ENCODE peak calls at places on chromosomes 4 and X, in five cellular contexts. V is T-helper 2 cell; G is RCC 7860; E is stimulated activated CD4-positive, alpha-beta T cell treated with anti-CD3 and anti-CD28 coated beads, Interleukin-1b, Interleukin-23, amount 100 ng/mL, for 24 hours; D is HEK293T. W is an unnamed sample.
A peak's percentile ranks its signal among the peaks of the same experiment; 100 is the strongest.

GRCh38 chrX:115058276-115058675 is 40.9 kb upstream of the IL13RA2 start:
- DNase-seq in E (no peak), G (peak; percentile 4), D (no peak), V (no peak), W (peak; percentile 77)

GRCh38 chr4:3518941-3519340 is 13.3 kb downstream of the LRPAP1 start:
- DNase-seq in G (no peak), V (no peak), D (no peak), E (no peak), W (no peak)

GRCh38 chrX:71846429-71846828 is 64.2 kb upstream of the NHSL2 start:
- DNase-seq in D (no peak), V (no peak), G (peak; percentile 31), E (no peak), W (no peak)

GRCh38 chrX:71604796-71605568 is 13.3 kb downstream of the CXCR3 start:
- DNase-seq in G (no peak), V (no peak), E (no peak), D (no peak), W (no peak)

GRCh38 chr4:94889961-94890360 is 132.2 kb downstream of the BMPR1B start:
- DNase-seq in D (no peak), G (no peak), E (no peak), V (no peak), W (no peak)

GRCh38 chrX:152900937-152901445 is 3.1 kb downstream of the ZNF185 start:
- DNase-seq in D (no peak), G (no peak), E (no peak), V (no peak), W (no peak)

GRCh38 chr4:125741825-125742452 is 427.2 kb downstream of the FAT4 start:
- DNase-seq in V (no peak), E (no peak), D (peak; percentile 21), G (peak; percentile 37), W (no peak)

GRCh38 chrX:148270499-148270898 is 229.9 kb upstream of the AFF2 start:
- DNase-seq in V (no peak), D (no peak), G (no peak), E (no peak), W (no peak)

GRCh38 chr4:119729815-119730643 is 101.4 kb upstream of the PDE5A start:
- DNase-seq in D (peak; percentile 60), G (no peak), E (no peak), V (no peak), W (peak; percentile 82)

GRCh38 chr4:33160126-33160525 is 2440.0 kb downstream of the PCDH7 start:
- DNase-seq in G (no peak), E (no peak), D (peak; percentile 3), V (no peak), W (peak; percentile 30)

GRCh38 chrX:48617542-48618340 is 20.4 kb downstream of the WDR13 start:
- DNase-seq in E (no peak), V (no peak), G (no peak), D (no peak), W (no peak)

GRCh38 chr4:174284181-174284886 is 623 bp downstream of the CEP44 start:
- DNase-seq in V (no peak), D (peak; percentile 40), E (no peak), G (peak; percentile 58), W (no peak)

W was measured in HFF-Myc.